ENCODE peak calls at places on chromosomes 5 and 9, in nine cellular contexts. B is tibial artery; D is CD8-positive, alpha-beta T cell; Y is GM23338; H is transverse colon; E is upper lobe of right lung; A is psoas muscle; U is foreskin fibroblast; Q is HL-60. R is an unnamed sample.

GRCh38 chr5:170421822-170422221 is 32.7 kb upstream of the KCNMB1 start:
- DNase-seq in B (no peak), D (no peak), Y (no peak), H (no peak), E (no peak), A (no peak), U (no peak), Q (no peak), R (no peak)

GRCh38 chr9:128072144-128073021 is 4.4 kb downstream of the SLC25A25 start:
- DNase-seq in B (peak), D (no peak), Y (no peak), H (peak), E (peak), A (peak), U (peak), Q (peak), R (peak)

GRCh38 chr5:34749431-34749872 is 89.5 kb upstream of the TTC23L start:
- DNase-seq in B (no peak), D (no peak), Y (no peak), H (no peak), E (no peak), A (no peak), U (peak), Q (no peak), R (peak)

GRCh38 chr5:153617190-153617589 is 126.7 kb downstream of the GRIA1 start:
- DNase-seq in B (no peak), D (no peak), Y (no peak), H (no peak), E (no peak), A (no peak), U (peak), Q (no peak), R (no peak)

GRCh38 chr5:64690417-64691151 is at the start of gene SHISAL2B:
- DNase-seq in B (no peak), D (no peak), Y (peak), H (no peak), E (no peak), A (no peak), U (peak), Q (no peak), R (no peak)

GRCh38 chr5:73550016-73550415 is 15.4 kb downstream of the ANKRA2 start:
- DNase-seq in B (no peak), D (no peak), Y (no peak), H (no peak), E (no peak), A (no peak), U (no peak), Q (no peak), R (no peak)

GRCh38 chr5:132419517-132420468 is 50.3 kb downstream of the SLC22A5 start:
- DNase-seq in B (peak), D (peak), Y (peak), H (peak), E (peak), A (peak), U (peak), Q (no peak), R (peak)

GRCh38 chr9:135076143-135076875 is 11.2 kb upstream of the OLFM1 start:
- DNase-seq in B (peak), D (no peak), Y (no peak), H (no peak), E (peak), A (no peak), U (no peak), Q (no peak), R (no peak)

GRCh38 chr9:110443146-110443877 is 105.6 kb upstream of the TXNDC8 start:
- DNase-seq in B (no peak), D (no peak), Y (no peak), H (no peak), E (no peak), A (no peak), U (peak), Q (no peak), R (peak)

GRCh38 chr9:5949103-5949699 is 58.5 kb downstream of the MLANA start:
- DNase-seq in B (no peak), D (no peak), Y (no peak), H (no peak), E (no peak), A (no peak), U (peak), Q (peak), R (no peak)

GRCh38 chr5:56561-57290 is 35.2 kb upstream of the PLEKHG4B start:
- DNase-seq in B (no peak), D (no peak), Y (peak), H (no peak), E (no peak), A (no peak), U (no peak), Q (peak), R (no peak)

GRCh38 chr9:89637787-89638186 is 33.0 kb downstream of the GADD45G start:
- DNase-seq in B (no peak), D (no peak), Y (no peak), H (no peak), E (no peak), A (no peak), U (no peak), Q (no peak), R (no peak)

GRCh38 chr9:2241461-2241874 is 226.3 kb downstream of the SMARCA2 start:
- DNase-seq in B (no peak), D (no peak), Y (peak), H (no peak), E (peak), A (peak), U (peak), Q (no peak), R (peak)
- H3K4me3 ChIP-seq in B (peak), D (peak), Y (peak), H (peak), E (peak), A (peak), U (peak), Q (peak), R (peak)

GRCh38 chr9:136925414-136926153 is 19.0 kb downstream of the FBXW5 start:
- DNase-seq in B (peak), D (no peak), Y (no peak), H (no peak), E (peak), A (no peak), U (no peak), Q (no peak), R (no peak)
- TF ChIP-seq CTCF in B (no peak), D (no peak), Y (peak), H (no peak), E (no peak), A (no peak), U (no peak), Q (no peak), R (no peak)

GRCh38 chr5:55220433-55221185 is 6.5 kb downstream of the MCIDAS start:
- DNase-seq in B (no peak), D (no peak), Y (peak), H (peak), E (no peak), A (peak), U (no peak), Q (no peak), R (no peak)
- H3K4me3 ChIP-seq in B (peak), D (peak), Y (peak), H (peak), E (peak), A (peak), U (peak), Q (peak), R (peak)

DNA sequence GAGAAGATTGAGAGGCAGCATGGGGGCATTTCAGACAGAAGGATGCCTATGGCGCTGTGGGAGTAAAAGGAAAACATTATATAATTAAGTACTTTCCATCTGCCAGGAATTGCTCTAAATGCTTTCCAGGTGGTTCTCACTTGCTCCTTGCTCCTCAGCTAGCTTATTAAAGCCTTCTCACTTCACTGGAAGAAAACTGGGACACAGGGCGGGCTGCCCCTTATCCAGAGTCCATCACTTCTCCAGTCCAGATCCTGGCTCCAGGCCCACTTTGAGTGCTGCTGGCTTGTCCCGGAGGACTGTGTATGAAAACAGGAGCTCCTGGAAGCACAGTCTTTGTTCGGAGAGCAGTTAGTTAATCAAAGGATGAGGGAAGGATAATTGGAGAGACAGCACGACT is 409.9 kb upstream of the ADAMTS16 start:
- DNase-seq in B (no peak), D (no peak), Y (no peak), H (no peak), E (no peak), A (no peak), U (no peak), Q (no peak), R (no peak)
- TF ChIP-seq CTCF in B (no peak), D (no peak), Y (no peak), H (no peak), E (no peak), A (no peak), U (no peak), Q (no peak), R (no peak)

GRCh38 chr9:27470291-27470805 is 53.7 kb upstream of the IFNK start:
- DNase-seq in B (no peak), D (no peak), Y (no peak), H (no peak), E (no peak), A (no peak), U (no peak), Q (no peak), R (no peak)

GRCh38 chr9:27473135-27473534 is 51.0 kb upstream of the IFNK start:
- DNase-seq in B (peak), D (no peak), Y (no peak), H (peak), E (peak), A (peak), U (no peak), Q (no peak), R (no peak)

GRCh38 chr9:27469583-27469982 is 54.5 kb upstream of the IFNK start:
- DNase-seq in B (no peak), D (no peak), Y (no peak), H (no peak), E (no peak), A (no peak), U (no peak), Q (no peak), R (no peak)

GRCh38 chr9:27474350-27474749 is 49.7 kb upstream of the IFNK start:
- DNase-seq in B (no peak), D (no peak), Y (no peak), H (no peak), E (no peak), A (no peak), U (no peak), Q (no peak), R (no peak)

DNA sequence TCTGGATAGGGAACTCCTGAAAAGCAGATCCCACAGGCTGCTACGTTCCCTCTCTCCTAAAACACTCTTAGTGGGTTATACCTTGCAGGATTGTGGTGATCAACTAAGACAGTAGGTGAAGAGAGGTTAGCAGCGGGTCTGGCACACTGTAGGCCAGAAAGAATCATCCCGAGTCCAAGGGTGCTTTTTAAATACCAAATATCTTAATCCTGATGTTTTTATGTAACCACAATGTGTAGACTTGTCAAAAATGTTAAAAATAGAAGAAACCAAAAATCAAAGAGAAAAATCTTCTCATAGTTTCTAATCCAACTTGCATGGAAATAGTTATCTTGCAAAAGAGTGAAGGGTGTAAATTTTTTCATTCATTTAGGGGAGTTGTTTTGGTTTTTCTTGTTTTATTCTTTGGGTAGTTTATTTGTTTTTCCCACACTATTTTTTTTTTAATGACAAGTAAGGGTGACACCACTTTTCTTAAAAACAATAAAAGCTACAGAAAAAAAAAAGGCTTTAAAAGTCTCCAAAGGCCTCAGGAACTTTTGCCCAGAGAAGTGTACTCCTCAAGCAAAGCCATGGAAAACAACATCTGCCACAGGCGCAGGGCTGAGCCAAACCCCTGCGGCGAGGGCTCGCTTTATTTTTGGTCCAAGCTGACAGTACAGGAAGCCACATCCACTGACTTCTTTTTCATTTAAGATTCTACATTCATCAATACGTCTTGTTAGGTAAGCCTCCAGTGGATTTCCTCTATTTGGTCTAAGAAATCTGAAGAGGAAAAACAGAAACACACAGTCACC is 52.1 kb upstream of the IFNK start:
- DNase-seq in B (no peak), D (no peak), Y (no peak), H (no peak), E (no peak), A (peak), U (no peak), Q (no peak), R (no peak)
- H3K4me3 ChIP-seq in B (no peak), D (no peak), Y (no peak), H (no peak), E (no peak), A (no peak), U (no peak), Q (no peak), R (no peak)

DNA sequence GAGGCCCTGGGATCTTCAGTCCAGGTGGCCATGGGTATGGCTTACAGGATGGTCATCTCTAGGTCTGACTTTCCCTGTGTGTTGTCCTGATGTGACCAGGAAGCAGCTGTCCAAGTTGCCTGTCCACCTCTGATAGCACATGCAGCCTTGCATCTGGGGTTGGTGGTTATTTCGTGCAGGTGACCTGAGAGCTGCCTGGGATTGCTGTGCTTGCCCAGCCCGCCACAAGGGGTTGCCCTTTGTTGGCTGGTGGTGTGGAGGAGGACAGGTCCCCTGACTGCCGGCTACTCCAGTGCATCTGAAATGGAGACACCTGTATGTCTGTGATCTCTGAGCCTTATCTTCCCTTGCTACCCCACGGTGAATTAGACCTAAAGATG is 212.6 kb downstream of the ARHGAP26 start:
- DNase-seq in B (no peak), D (no peak), Y (peak), H (no peak), E (no peak), A (no peak), U (no peak), Q (no peak), R (no peak)
- TF ChIP-seq CTCF in B (no peak), D (no peak), Y (peak), H (no peak), E (peak), A (peak), U (no peak), Q (no peak), R (no peak)

GRCh38 chr9:93950619-93951601 is 4.2 kb downstream of the BARX1 start:
- DNase-seq in B (no peak), D (no peak), Y (peak), H (peak), E (peak), A (no peak), U (no peak), Q (no peak), R (no peak)

GRCh38 chr9:93949694-93950449 is 5.3 kb downstream of the BARX1 start:
- DNase-seq in B (no peak), D (no peak), Y (peak), H (no peak), E (no peak), A (no peak), U (no peak), Q (no peak), R (no peak)

GRCh38 chr9:93952784-93953491 is 2.2 kb downstream of the BARX1 start:
- DNase-seq in B (no peak), D (no peak), Y (peak), H (no peak), E (no peak), A (no peak), U (no peak), Q (no peak), R (no peak)

GRCh38 chr9:93952119-93952783 is 2.9 kb downstream of the BARX1 start:
- DNase-seq in B (no peak), D (no peak), Y (peak), H (no peak), E (no peak), A (no peak), U (no peak), Q (no peak), R (no peak)

GRCh38 chr9:93951655-93952118 is 3.5 kb downstream of the BARX1 start:
- DNase-seq in B (no peak), D (no peak), Y (peak), H (no peak), E (no peak), A (no peak), U (no peak), Q (no peak), R (no peak)
- H3K4me3 ChIP-seq in B (peak), D (peak), Y (peak), H (peak), E (peak), A (peak), U (no peak), Q (peak), R (no peak)